ENCODE peak calls at places on chromosome 19, in four cellular contexts. One of them, this sample, is unnamed.

GRCh38 chr19:13978306-13978705 is 26.0 kb downstream of the DCAF15 start:
- DNase-seq in progenitor cell of endocrine pancreas: peak; percentile 75
- DNase-seq in pancreas: peak; percentile 47
- DNase-seq in uterus: peak; percentile 92
- DNase-seq in this sample: no peak

GRCh38 chr19:8571006-8571411 is 6.2 kb downstream of the MYO1F start:
- DNase-seq in pancreas: no peak
- DNase-seq in progenitor cell of endocrine pancreas: no peak
- DNase-seq in uterus: no peak
- DNase-seq in this sample: peak; percentile 61

GRCh38 chr19:55279376-55279772 is 536 bp downstream of the HSPBP1 start:
- DNase-seq in progenitor cell of endocrine pancreas: no peak
- DNase-seq in uterus: no peak
- DNase-seq in pancreas: no peak
- DNase-seq in this sample: no peak

GRCh38 chr19:44345969-44346368 is 10.5 kb downstream of the ZNF112 start:
- DNase-seq in pancreas: no peak
- DNase-seq in progenitor cell of endocrine pancreas: no peak
- DNase-seq in uterus: no peak
- DNase-seq in this sample: no peak

GRCh38 chr19:7533281-7533819 is 2.2 kb upstream of the PNPLA6 start:
- DNase-seq in progenitor cell of endocrine pancreas: no peak
- DNase-seq in uterus: peak; percentile 67
- DNase-seq in pancreas: peak; percentile 65
- DNase-seq in this sample: no peak

GRCh38 chr19:50250450-50251136 is 47.2 kb downstream of the MYH14 start:
- DNase-seq in progenitor cell of endocrine pancreas: no peak
- DNase-seq in uterus: no peak
- DNase-seq in pancreas: no peak
- DNase-seq in this sample: no peak

GRCh38 chr19:719636-720377 is 11.1 kb downstream of the PALM start:
- DNase-seq in progenitor cell of endocrine pancreas: no peak
- DNase-seq in pancreas: no peak
- DNase-seq in uterus: no peak
- DNase-seq in this sample: no peak

GRCh38 chr19:3682741-3683404 is 17.4 kb downstream of the PIP5K1C start:
- DNase-seq in uterus: peak; percentile 80
- DNase-seq in pancreas: no peak
- DNase-seq in progenitor cell of endocrine pancreas: no peak
- DNase-seq in this sample: no peak

GRCh38 chr19:4602173-4602788 is 37.0 kb upstream of the TNFAIP8L1 start:
- DNase-seq in progenitor cell of endocrine pancreas: no peak
- DNase-seq in uterus: no peak
- DNase-seq in pancreas: no peak
- DNase-seq in this sample: no peak

GRCh38 chr19:30074741-30075460 is 132.9 kb downstream of the URI1 start:
- DNase-seq in uterus: no peak
- DNase-seq in pancreas: no peak
- DNase-seq in progenitor cell of endocrine pancreas: no peak
- DNase-seq in this sample: no peak

GRCh38 chr19:28968721-28969120 is 244.2 kb downstream of the UQCRFS1 start:
- DNase-seq in progenitor cell of endocrine pancreas: no peak
- DNase-seq in pancreas: no peak
- DNase-seq in uterus: no peak
- DNase-seq in this sample: no peak

GRCh38 chr19:4645718-4646117 is 6.4 kb downstream of the TNFAIP8L1 start:
- DNase-seq in pancreas: no peak
- DNase-seq in uterus: no peak
- DNase-seq in progenitor cell of endocrine pancreas: no peak
- DNase-seq in this sample: no peak

GRCh38 chr19:55544776-55545439 is 435 bp downstream of the SBK3 start:
- DNase-seq in uterus: no peak
- DNase-seq in pancreas: no peak
- DNase-seq in progenitor cell of endocrine pancreas: no peak
- DNase-seq in this sample: peak; percentile 31

GRCh38 chr19:56155124-56155687 is 14.1 kb downstream of the ZNF444 start:
- DNase-seq in pancreas: peak; percentile 51
- DNase-seq in progenitor cell of endocrine pancreas: no peak
- DNase-seq in uterus: no peak
- DNase-seq in this sample: peak; percentile 43

GRCh38 chr19:17949956-17950309 is 17.0 kb upstream of the KCNN1 start:
- DNase-seq in pancreas: no peak
- DNase-seq in progenitor cell of endocrine pancreas: no peak
- DNase-seq in uterus: no peak
- DNase-seq in this sample: no peak

GRCh38 chr19:34452671-34453253 is 24.6 kb downstream of the UBA2 start:
- DNase-seq in progenitor cell of endocrine pancreas: no peak
- DNase-seq in pancreas: no peak
- DNase-seq in uterus: no peak
- DNase-seq in this sample: no peak

GRCh38 chr19:37583340-37583739 is 11.3 kb downstream of the ZNF571 start:
- DNase-seq in progenitor cell of endocrine pancreas: no peak
- DNase-seq in pancreas: no peak
- DNase-seq in uterus: no peak
- DNase-seq in this sample: no peak

GRCh38 chr19:3554254-3555083 is 2.9 kb downstream of the MFSD12 start:
- DNase-seq in uterus: no peak
- DNase-seq in progenitor cell of endocrine pancreas: no peak
- DNase-seq in pancreas: no peak
- DNase-seq in this sample: no peak

GRCh38 chr19:52270266-52270885 is 989 bp downstream of the ZNF766 start:
- DNase-seq in pancreas: no peak
- DNase-seq in uterus: no peak
- DNase-seq in progenitor cell of endocrine pancreas: no peak
- DNase-seq in this sample: peak; percentile 39

GRCh38 chr19:48999481-49000325 is 6.0 kb downstream of the RUVBL2 start:
- DNase-seq in progenitor cell of endocrine pancreas: peak; percentile 49
- DNase-seq in uterus: no peak
- DNase-seq in pancreas: peak; percentile 58
- DNase-seq in this sample: peak; percentile 72
- TF ChIP-seq CTCF in progenitor cell of endocrine pancreas: peak; percentile 74
- TF ChIP-seq CTCF in uterus: peak; percentile 18
- TF ChIP-seq CTCF in pancreas: peak; percentile 17
- TF ChIP-seq CTCF in this sample: peak; percentile 64

GRCh38 chr19:48607359-48607755 is 815 bp downstream of the SPACA4 start:
- DNase-seq in progenitor cell of endocrine pancreas: no peak
- DNase-seq in uterus: no peak
- DNase-seq in pancreas: no peak
- DNase-seq in this sample: no peak

GRCh38 chr19:48606463-48607358 is at the start of gene SPACA4:
- DNase-seq in pancreas: no peak
- DNase-seq in uterus: no peak
- DNase-seq in progenitor cell of endocrine pancreas: no peak
- DNase-seq in this sample: no peak

GRCh38 chr19:48611872-48612271 is 3.0 kb downstream of the FAM83E start:
- DNase-seq in uterus: no peak
- DNase-seq in pancreas: no peak
- DNase-seq in progenitor cell of endocrine pancreas: no peak
- DNase-seq in this sample: no peak

GRCh38 chr19:48609571-48610108 is 3.1 kb downstream of the SPACA4 start:
- DNase-seq in pancreas: no peak
- DNase-seq in uterus: no peak
- DNase-seq in progenitor cell of endocrine pancreas: no peak
- DNase-seq in this sample: no peak

DNA sequence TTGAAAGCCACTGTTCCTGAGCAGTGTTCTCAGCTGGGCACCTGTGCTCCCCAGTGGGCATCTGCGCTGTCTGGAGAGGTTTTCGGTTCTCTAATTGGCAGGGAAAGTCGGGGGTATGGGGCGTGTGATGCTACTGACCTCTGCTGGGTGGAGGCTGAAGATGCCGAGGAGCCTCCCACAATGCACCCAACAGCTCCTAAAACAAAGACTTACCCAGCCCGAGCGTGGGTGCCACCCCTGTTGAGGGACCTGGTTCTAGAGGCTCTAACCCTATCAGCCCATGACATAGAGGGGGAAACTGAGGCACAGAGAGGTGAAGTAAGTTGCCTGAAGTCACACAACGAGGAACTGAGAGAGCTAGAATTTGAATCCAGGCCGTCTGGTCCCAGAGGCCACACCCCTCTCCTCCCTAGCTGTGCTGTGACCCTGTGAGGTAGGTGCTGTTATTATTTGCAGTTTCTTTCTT is 2.3 kb downstream of the SPACA4 start:
- DNase-seq in uterus: no peak
- DNase-seq in pancreas: no peak
- DNase-seq in progenitor cell of endocrine pancreas: no peak
- DNase-seq in this sample: peak; percentile 83
- TF ChIP-seq CTCF in uterus: no peak
- TF ChIP-seq CTCF in pancreas: no peak
- TF ChIP-seq CTCF in progenitor cell of endocrine pancreas: peak; percentile 43
- TF ChIP-seq CTCF in this sample: peak; percentile 62

DNA sequence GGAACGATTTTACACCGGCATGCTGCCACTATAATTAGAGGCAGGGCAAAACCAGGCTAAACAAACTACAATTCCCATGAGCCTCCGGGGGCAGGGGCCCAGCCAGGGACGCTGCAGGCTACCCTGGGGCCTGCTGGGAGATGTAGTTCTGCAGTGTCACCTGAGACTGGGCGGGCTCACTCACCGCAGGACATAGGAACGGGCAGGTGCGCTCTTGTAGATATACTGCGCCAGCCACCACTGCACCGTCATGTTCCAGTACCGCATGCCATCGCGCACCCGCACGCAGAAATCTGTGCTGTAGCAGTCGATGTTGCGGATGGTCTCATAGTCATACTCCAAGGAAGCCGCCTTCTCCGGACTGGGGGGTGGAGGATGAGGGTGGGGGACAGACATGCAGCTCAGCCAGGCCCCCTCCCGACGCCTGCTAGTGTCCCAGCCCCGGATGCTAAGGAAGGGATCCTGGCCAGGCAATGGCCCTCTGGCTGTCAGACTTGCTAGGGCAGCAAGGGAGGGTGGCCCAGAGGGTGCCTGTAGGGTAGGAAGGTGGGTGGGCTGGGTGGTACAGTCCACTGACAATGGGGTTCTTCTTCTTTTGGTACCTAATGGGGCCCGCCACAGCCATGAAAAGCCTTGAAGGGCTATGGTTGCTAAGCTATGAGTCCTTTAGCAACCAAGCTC is 5.8 kb upstream of the TMC4 start:
- DNase-seq in progenitor cell of endocrine pancreas: no peak
- DNase-seq in pancreas: peak; percentile 43
- DNase-seq in uterus: no peak
- DNase-seq in this sample: no peak
- TF ChIP-seq CTCF in progenitor cell of endocrine pancreas: no peak
- TF ChIP-seq CTCF in pancreas: no peak
- TF ChIP-seq CTCF in uterus: no peak
- TF ChIP-seq CTCF in this sample: no peak

GRCh38 chr19:15758379-15758778 is 20.6 kb downstream of the OR10H3 start:
- DNase-seq in pancreas: no peak
- DNase-seq in progenitor cell of endocrine pancreas: no peak
- DNase-seq in uterus: no peak
- DNase-seq in this sample: no peak

GRCh38 chr19:15759962-15760565 is 22.3 kb downstream of the OR10H3 start:
- DNase-seq in progenitor cell of endocrine pancreas: no peak
- DNase-seq in pancreas: no peak
- DNase-seq in uterus: no peak
- DNase-seq in this sample: peak; percentile 32
- TF ChIP-seq CTCF in progenitor cell of endocrine pancreas: no peak
- TF ChIP-seq CTCF in pancreas: no peak
- TF ChIP-seq CTCF in uterus: no peak
- TF ChIP-seq CTCF in this sample: no peak

DNA sequence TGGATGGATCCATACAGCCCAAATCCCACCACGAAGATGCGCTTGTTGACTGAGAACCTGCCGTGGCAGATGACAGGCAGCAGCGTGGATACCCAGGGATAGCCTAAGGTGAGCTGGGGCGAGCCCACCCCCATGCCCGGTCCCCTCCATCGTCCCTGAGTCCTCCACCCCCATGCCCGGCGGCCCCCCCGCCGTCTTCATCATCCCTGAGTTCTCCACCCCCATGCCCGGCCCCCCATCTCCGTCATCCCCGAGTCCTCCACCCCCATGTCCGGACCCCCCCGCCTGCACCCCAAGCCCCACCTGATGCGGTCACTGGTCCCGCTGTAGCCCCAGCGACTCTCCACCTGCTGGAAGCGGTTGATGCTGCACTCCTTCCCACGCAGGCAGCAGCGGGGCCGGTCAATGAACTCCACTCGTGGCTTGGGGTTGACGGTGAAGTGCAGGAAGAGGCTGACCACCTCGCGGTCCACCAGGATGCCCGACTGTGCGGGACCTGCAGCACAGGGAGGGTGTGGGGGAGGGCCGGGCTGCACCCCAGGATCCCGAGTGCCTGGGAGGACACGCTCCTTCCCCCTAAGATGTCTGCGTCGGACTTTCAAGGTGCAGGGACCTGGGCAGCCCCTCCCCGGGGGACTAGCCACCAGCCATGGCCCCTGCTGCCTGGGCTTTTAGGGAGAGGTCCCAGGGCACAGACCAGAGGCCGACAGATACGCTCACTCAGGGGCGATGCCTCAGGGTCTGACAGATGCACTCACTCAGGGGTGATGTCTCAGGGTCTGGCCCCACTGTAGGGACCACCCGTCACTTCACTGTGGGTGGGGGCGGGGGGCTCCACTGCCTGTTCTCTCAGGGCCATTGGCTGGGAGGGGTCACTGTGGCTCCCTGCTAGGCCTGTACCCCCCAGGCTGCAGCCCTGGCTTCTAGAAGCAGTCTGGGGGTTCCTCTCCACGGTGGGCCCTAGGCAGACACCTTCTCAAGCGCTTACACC is 28.0 kb downstream of the BTBD2 start:
- DNase-seq in uterus: no peak
- DNase-seq in pancreas: no peak
- DNase-seq in progenitor cell of endocrine pancreas: no peak
- DNase-seq in this sample: no peak
- TF ChIP-seq CTCF in uterus: no peak
- TF ChIP-seq CTCF in pancreas: no peak
- TF ChIP-seq CTCF in progenitor cell of endocrine pancreas: no peak
- TF ChIP-seq CTCF in this sample: no peak

DNA sequence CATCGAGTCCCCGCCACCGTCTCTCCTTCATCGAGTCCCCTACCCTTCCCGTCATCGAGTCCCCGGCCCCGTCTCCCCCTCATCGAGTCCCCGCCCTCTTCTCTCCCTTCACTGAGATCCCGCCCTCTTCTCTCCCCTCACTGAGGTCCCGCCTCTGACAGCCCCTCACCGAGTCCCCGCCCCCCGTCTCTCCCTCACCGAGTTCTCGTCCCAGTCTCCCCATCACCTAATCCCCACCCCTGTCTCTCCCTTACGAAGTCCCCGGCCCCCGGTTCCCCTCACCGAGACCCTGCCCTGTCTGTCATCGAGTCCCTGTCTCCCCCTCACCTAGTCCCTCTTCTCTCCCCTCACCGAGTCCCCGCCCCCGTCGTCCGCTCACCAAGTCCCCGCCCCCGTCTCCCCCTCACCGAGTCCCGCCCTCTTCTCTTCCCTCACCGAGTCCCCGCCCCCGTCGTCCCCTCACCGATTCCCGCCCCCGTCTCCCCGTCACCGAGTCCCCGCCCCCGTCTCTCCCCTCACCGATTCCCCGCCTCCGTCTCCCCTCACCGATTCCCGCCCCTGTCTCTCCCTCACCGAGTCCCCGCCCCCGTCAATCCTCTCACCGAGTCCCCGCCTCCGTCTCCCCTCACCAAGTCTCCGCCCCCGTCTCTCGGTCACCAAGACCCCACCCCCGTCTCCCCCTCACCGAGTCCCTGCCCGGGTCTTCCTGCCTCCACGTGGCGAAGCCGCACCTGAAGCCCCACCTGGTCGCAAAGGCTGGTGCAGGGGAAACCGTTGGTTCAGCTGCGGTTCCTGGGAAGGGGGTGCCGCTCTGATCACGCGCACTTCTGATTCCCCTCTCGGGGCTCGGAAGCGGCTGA is 23.9 kb upstream of the ZNF846 start:
- DNase-seq in progenitor cell of endocrine pancreas: peak; percentile 88
- DNase-seq in pancreas: peak; percentile 75
- DNase-seq in uterus: peak; percentile 98
- DNase-seq in this sample: peak; percentile 90
- TF ChIP-seq CTCF in progenitor cell of endocrine pancreas: peak; percentile 21
- TF ChIP-seq CTCF in pancreas: no peak
- TF ChIP-seq CTCF in uterus: peak; percentile 23
- TF ChIP-seq CTCF in this sample: no peak

This sample was measured in GM13976.